ENCODE peak calls at places on chromosome 4, in seven cellular contexts. K, V, X, G, H, N and B are unnamed samples.
A peak's percentile ranks its signal among the peaks of the same experiment; 100 is the strongest.

GRCh38 chr4:85489273-85489672 is 14.3 kb downstream of the ARHGAP24 start:
- DNase-seq in G (no peak), K (peak; percentile 36), X (no peak), V (peak; percentile 52), H (no peak), N (no peak), B (no peak)

GRCh38 chr4:64584981-64585557 is 175.8 kb upstream of the TECRL start:
- DNase-seq in X (peak; percentile 3), H (no peak), G (no peak), N (no peak), V (peak; percentile 36), K (peak; percentile 32), B (no peak)

GRCh38 chr4:25903905-25904747 is 9.9 kb upstream of the SMIM20 start:
- DNase-seq in G (no peak), V (no peak), K (no peak), N (no peak), H (no peak), X (no peak), B (no peak)

GRCh38 chr4:148442830-148443549 is 776 bp upstream of the NR3C2 start:
- DNase-seq in K (no peak), G (no peak), N (no peak), V (peak; percentile 21), X (no peak), H (peak; percentile 66), B (no peak)

GRCh38 chr4:6885953-6886557 is 23.6 kb upstream of the TBC1D14 start:
- DNase-seq in N (peak; percentile 87), V (peak; percentile 49), K (peak; percentile 75), X (no peak), G (no peak), H (peak; percentile 87), B (peak; percentile 44)

GRCh38 chr4:145435646-145436045 is 46.0 kb upstream of the SMAD1 start:
- DNase-seq in G (no peak), N (no peak), X (no peak), K (no peak), H (no peak), V (no peak), B (no peak)

GRCh38 chr4:74446193-74446868 is 1.4 kb downstream of the AREG start:
- DNase-seq in K (peak; percentile 43), H (no peak), X (no peak), G (no peak), V (no peak), N (no peak), B (no peak)

GRCh38 chr4:54542540-54543041 is 115.2 kb upstream of the KIT start:
- DNase-seq in X (no peak), N (no peak), G (no peak), H (no peak), V (no peak), K (no peak), B (no peak)

GRCh38 chr4:158630893-158631292 is 40.8 kb downstream of the C4orf46 start:
- DNase-seq in N (no peak), V (peak; percentile 47), K (peak; percentile 81), G (no peak), X (no peak), H (no peak), B (no peak)

GRCh38 chr4:159278399-159278798 is 175.5 kb downstream of the RAPGEF2 start:
- DNase-seq in G (no peak), X (no peak), N (no peak), V (peak; percentile 48), H (no peak), K (no peak), B (no peak)

GRCh38 chr4:10079951-10080873 is 36.4 kb downstream of the WDR1 start:
- DNase-seq in N (peak; percentile 56), K (no peak), H (peak; percentile 58), V (no peak), G (no peak), X (no peak), B (no peak)

GRCh38 chr4:138870739-138871633 is 144.6 kb upstream of the NOCT start:
- DNase-seq in H (peak; percentile 77), N (peak; percentile 57), G (no peak), V (peak; percentile 83), K (peak; percentile 46), X (peak; percentile 65), B (no peak)

GRCh38 chr4:76748649-76749048 is 149.3 kb downstream of the SOWAHB start:
- DNase-seq in X (no peak), N (peak; percentile 73), K (no peak), H (no peak), G (no peak), V (peak; percentile 59), B (no peak)

GRCh38 chr4:2591189-2591588 is 54.7 kb downstream of the FAM193A start:
- DNase-seq in G (no peak), H (no peak), X (no peak), V (peak; percentile 32), K (peak; percentile 33), N (no peak), B (no peak)

GRCh38 chr4:157014621-157015591 is 43.3 kb upstream of the PDGFC start:
- DNase-seq in V (peak; percentile 91), K (peak; percentile 97), H (no peak), X (peak; percentile 29), G (no peak), N (no peak), B (peak; percentile 66)

GRCh38 chr4:94304365-94304971 is 38.2 kb downstream of the HPGDS start:
- DNase-seq in X (peak; percentile 27), G (no peak), K (no peak), V (peak; percentile 47), H (no peak), N (no peak), B (peak; percentile 1)

GRCh38 chr4:109332926-109333464 is 30.5 kb upstream of the COL25A1 start:
- DNase-seq in H (no peak), V (no peak), X (no peak), K (no peak), N (no peak), G (peak; percentile 68), B (no peak)

GRCh38 chr4:35939746-35940145 is 304.6 kb downstream of the ARAP2 start:
- DNase-seq in V (no peak), X (no peak), G (no peak), H (no peak), K (no peak), N (no peak), B (no peak)

GRCh38 chr4:63620271-63620670 is 789.0 kb downstream of the TECRL start:
- DNase-seq in N (no peak), H (no peak), K (no peak), X (no peak), V (no peak), G (no peak), B (no peak)

GRCh38 chr4:173025131-173025530 is 143.5 kb upstream of the GALNT7 start:
- DNase-seq in K (peak; percentile 62), X (peak; percentile 76), N (no peak), V (peak; percentile 85), G (peak; percentile 88), H (peak; percentile 71), B (no peak)

GRCh38 chr4:76293705-76294274 is 12.7 kb upstream of the STBD1 start:
- DNase-seq in V (no peak), K (no peak), N (no peak), H (no peak), G (no peak), X (no peak), B (no peak)

GRCh38 chr4:63349674-63350025 is 1059.6 kb downstream of the TECRL start:
- DNase-seq in X (no peak), K (no peak), N (no peak), G (no peak), H (no peak), V (no peak), B (no peak)

GRCh38 chr4:2096073-2096609 is 37.0 kb downstream of the NAT8L start:
- DNase-seq in K (no peak), N (no peak), G (peak; percentile 50), X (peak; percentile 21), V (no peak), H (no peak), B (peak; percentile 63)

GRCh38 chr4:147059064-147059731 is 113.5 kb upstream of the TTC29 start:
- DNase-seq in G (no peak), H (no peak), K (no peak), X (no peak), N (no peak), V (no peak), B (no peak)

GRCh38 chr4:110508827-110509446 is 33.0 kb downstream of the ENPEP start:
- DNase-seq in N (no peak), V (peak; percentile 64), K (no peak), H (no peak), X (no peak), G (no peak), B (no peak)

GRCh38 chr4:164012396-164013027 is 518.0 kb downstream of the TMA16 start:
- DNase-seq in N (no peak), G (no peak), V (peak; percentile 70), X (peak; percentile 29), H (no peak), K (peak; percentile 20), B (no peak)

GRCh38 chr4:88609387-88609786 is 17.1 kb downstream of the HERC3 start:
- DNase-seq in H (no peak), X (no peak), V (no peak), G (no peak), K (no peak), N (no peak), B (no peak)

GRCh38 chr4:67020079-67020807 is 525.1 kb downstream of the CENPC start:
- DNase-seq in N (no peak), H (no peak), X (no peak), G (no peak), K (peak; percentile 40), V (no peak), B (no peak)

GRCh38 chr4:184857446-184858121 is 31.8 kb upstream of the ACSL1 start:
- DNase-seq in N (no peak), G (no peak), V (no peak), H (no peak), K (no peak), X (no peak), B (no peak)

GRCh38 chr4:102036619-102037376 is 246.3 kb downstream of the BANK1 start:
- DNase-seq in V (peak; percentile 6), X (no peak), N (no peak), H (no peak), K (peak; percentile 29), G (no peak), B (no peak)

GRCh38 chr4:98786866-98787265 is 128.5 kb upstream of the TSPAN5 start:
- DNase-seq in K (no peak), X (no peak), V (peak; percentile 9), N (no peak), G (no peak), H (no peak), B (no peak)
- H3K4me3 ChIP-seq in K (no peak overlapping the region), X (no peak overlapping the region), V (no peak overlapping the region), N (no peak overlapping the region), G (no peak overlapping the region), H (no peak overlapping the region), B (no peak overlapping the region)

GRCh38 chr4:20684852-20685763 is 15.2 kb upstream of the PACRGL start:
- DNase-seq in V (peak; percentile 56), X (no peak), H (no peak), N (no peak), K (no peak), G (no peak), B (no peak)
- TF ChIP-seq CTCF in V (peak; percentile 49), X (peak; percentile 58), H (peak; percentile 47), N (peak; percentile 61), K (peak; percentile 50), G (peak; percentile 67), B (peak; percentile 37)

GRCh38 chr4:182888894-182889293 is 28.3 kb downstream of the DCTD start:
- DNase-seq in N (no peak), K (no peak), V (no peak), H (no peak), X (no peak), G (no peak), B (no peak)
- H3K36me3 ChIP-seq in N (peaks cover 10% of the 10 kb centered on the region), K (peaks cover 36% of the 10 kb centered on the region), V (peaks cover 5% of the 10 kb centered on the region), H (peaks cover 94% of the 10 kb centered on the region), X (peaks cover 19% of the 10 kb centered on the region), G (peaks cover 68% of the 10 kb centered on the region), B (peaks cover 3% of the 10 kb centered on the region)

GRCh38 chr4:152667781-152668180 is 12.0 kb downstream of the TMEM154 start:
- DNase-seq in N (no peak), V (no peak), K (no peak), G (no peak), H (no peak), X (no peak), B (no peak)
- H3K4me3 ChIP-seq in N (no peak overlapping the region), V (no peak overlapping the region), K (no peak overlapping the region), G (no peak overlapping the region), H (no peak overlapping the region), X (no peak overlapping the region), B (no peak overlapping the region)